ENCODE peak calls at places on chromosomes 11 and 22, in nine cellular contexts. A is T-helper 9 cell; D is activated naive CD4-positive, alpha-beta T cell; N is SIG-M5; T is AG08395; J is HT-29; L is activated CD4-positive, alpha-beta T cell treated with anti-CD3 and anti-CD28 coated beads, Interleukin-2, amount 10 ng/mL, durations not matched to agents 7 days and 5 days; O is stimulated activated CD4-positive, alpha-beta T cell treated with anti-CD3 and anti-CD28 coated beads, TNF-alpha, amount 100 ng/mL, for 1 hour; V is T-helper 2 cell. S is an unnamed sample.

GRCh38 chr22:47190957-47191323 is 428.5 kb downstream of the TBC1D22A start:
- DNase-seq in A (no peak), D (no peak), N (no peak), T (no peak), J (no peak), L (no peak), O (no peak), V (no peak), S (no peak)

GRCh38 chr11:17974246-17974645 is 38.6 kb downstream of the SERGEF start:
- DNase-seq in A (no peak), D (no peak), N (no peak), T (no peak), J (no peak), L (no peak), O (no peak), V (no peak), S (no peak)

GRCh38 chr11:116590844-116591575 is 181.8 kb downstream of the BUD13 start:
- DNase-seq in A (no peak), D (no peak), N (no peak), T (no peak), J (no peak), L (no peak), O (no peak), V (no peak), S (no peak)

GRCh38 chr11:69218271-69218682 is 62.5 kb downstream of the SMIM38 start:
- DNase-seq in A (no peak), D (no peak), N (no peak), T (no peak), J (no peak), L (no peak), O (no peak), V (no peak), S (no peak)

GRCh38 chr22:47850644-47851151 is 1088.2 kb downstream of the TBC1D22A start:
- DNase-seq in A (no peak), D (no peak), N (no peak), T (no peak), J (no peak), L (no peak), O (no peak), V (no peak), S (no peak)

GRCh38 chr11:40185793-40186192 is 1273.7 kb downstream of the LRRC4C start:
- DNase-seq in A (no peak), D (no peak), N (no peak), T (no peak), J (no peak), L (no peak), O (no peak), V (no peak), S (no peak)

GRCh38 chr11:36431429-36432092 is 78.5 kb downstream of the TRAF6 start:
- DNase-seq in A (no peak), D (no peak), N (no peak), T (peak; percentile 97), J (peak; percentile 34), L (no peak), O (no peak), V (no peak), S (peak; percentile 96)

GRCh38 chr11:6402061-6402470 is 11.8 kb downstream of the SMPD1 start:
- DNase-seq in A (no peak), D (no peak), N (no peak), T (no peak), J (no peak), L (peak; percentile 41), O (no peak), V (no peak), S (no peak)

GRCh38 chr22:32327066-32327465 is 30.6 kb upstream of the RFPL3 start:
- DNase-seq in A (no peak), D (no peak), N (no peak), T (no peak), J (no peak), L (no peak), O (no peak), V (no peak), S (no peak)

GRCh38 chr22:50274311-50274710 is 4.1 kb upstream of the MAPK11 start:
- DNase-seq in A (peak; percentile 31), D (no peak), N (no peak), T (peak; percentile 61), J (no peak), L (peak; percentile 59), O (no peak), V (no peak), S (peak; percentile 38)

GRCh38 chr11:35822815-35823495 is 120.9 kb upstream of the LDLRAD3 start:
- DNase-seq in A (no peak), D (no peak), N (no peak), T (no peak), J (no peak), L (no peak), O (no peak), V (no peak), S (no peak)

GRCh38 chr11:13347901-13348300 is 70.3 kb downstream of the BMAL1 start:
- DNase-seq in A (no peak), D (no peak), N (no peak), T (no peak), J (no peak), L (no peak), O (no peak), V (no peak), S (no peak)

GRCh38 chr11:130763087-130763980 is 152.9 kb downstream of the SNX19 start:
- DNase-seq in A (no peak), D (no peak), N (no peak), T (peak; percentile 24), J (no peak), L (no peak), O (no peak), V (no peak), S (no peak)

GRCh38 chr11:122897606-122898210 is 15.1 kb downstream of the JHY start:
- DNase-seq in A (no peak), D (no peak), N (no peak), T (peak; percentile 26), J (no peak), L (no peak), O (no peak), V (no peak), S (no peak)

GRCh38 chr22:28716686-28717085 is 24.9 kb downstream of the CHEK2 start:
- DNase-seq in A (no peak), D (no peak), N (no peak), T (no peak), J (no peak), L (no peak), O (no peak), V (no peak), S (no peak)

GRCh38 chr11:102760355-102761035 is 19.9 kb downstream of the MMP10 start:
- DNase-seq in A (no peak), D (no peak), N (peak; percentile 17), T (peak; percentile 90), J (no peak), L (no peak), O (no peak), V (no peak), S (peak; percentile 85)

GRCh38 chr11:65366340-65366773 is 11.8 kb downstream of the TIGD3 start:
- DNase-seq in A (no peak), D (no peak), N (peak; percentile 15), T (peak; percentile 90), J (peak; percentile 89), L (peak; percentile 49), O (no peak), V (no peak), S (peak; percentile 89)

GRCh38 chr11:43866969-43867368 is 13.7 kb upstream of the ALKBH3 start:
- DNase-seq in A (no peak), D (no peak), N (no peak), T (no peak), J (no peak), L (no peak), O (no peak), V (no peak), S (no peak)

GRCh38 chr11:134555510-134555909 is 143.5 kb upstream of the B3GAT1 start:
- DNase-seq in A (no peak), D (no peak), N (no peak), T (no peak), J (no peak), L (no peak), O (no peak), V (no peak), S (no peak)

GRCh38 chr11:17405232-17406005 is 17.0 kb upstream of the KCNJ11 start:
- DNase-seq in A (no peak), D (no peak), N (no peak), T (peak; percentile 73), J (peak; percentile 50), L (no peak), O (no peak), V (no peak), S (peak; percentile 51)

GRCh38 chr22:50546326-50547230 is 879 bp downstream of the KLHDC7B start:
- DNase-seq in A (no peak), D (no peak), N (no peak), T (no peak), J (no peak), L (no peak), O (no peak), V (no peak), S (no peak)

GRCh38 chr11:121235057-121235456 is 57.5 kb upstream of the SC5D start:
- DNase-seq in A (no peak), D (no peak), N (no peak), T (no peak), J (no peak), L (no peak), O (no peak), V (no peak), S (no peak)

GRCh38 chr11:93034031-93034430 is 64.6 kb downstream of the MTNR1B start:
- DNase-seq in A (no peak), D (no peak), N (no peak), T (no peak), J (no peak), L (no peak), O (no peak), V (no peak), S (no peak)

GRCh38 chr11:44329472-44330230 is 19.7 kb upstream of the ALX4 start:
- DNase-seq in A (no peak), D (no peak), N (no peak), T (no peak), J (no peak), L (no peak), O (no peak), V (no peak), S (no peak)

GRCh38 chr22:49769691-49770315 is 57.9 kb downstream of the BRD1 start:
- DNase-seq in A (no peak), D (no peak), N (no peak), T (no peak), J (no peak), L (no peak), O (no peak), V (no peak), S (no peak)

GRCh38 chr11:119318240-119319135 is 1.6 kb upstream of the MCAM start:
- DNase-seq in A (no peak), D (no peak), N (no peak), T (peak; percentile 10), J (peak; percentile 56), L (no peak), O (no peak), V (no peak), S (no peak)

GRCh38 chr11:123407124-123407995 is 22.7 kb upstream of the GRAMD1B start:
- DNase-seq in A (peak; percentile 49), D (no peak), N (no peak), T (peak; percentile 75), J (peak; percentile 85), L (peak; percentile 74), O (peak; percentile 24), V (peak; percentile 42), S (peak; percentile 57)